ENCODE peak calls at places on chromosomes 1 and 21, in eight cellular contexts. E is astrocyte of the cerebellum, F is NCI-H1417, B is GF-D8, U is body of pancreas, N is nephron progenitor cell, R is AG10803, Z is HCT116. V is an unnamed sample.

GRCh38 chr1:220700591-220701179 is 10.5 kb downstream of the C1orf115 start:
- DNase-seq in E (no peak), F (no peak), B (no peak), U (no peak), N (no peak), R (no peak), Z (no peak), V (no peak)

GRCh38 chr1:217472915-217473314 is 158.0 kb downstream of the GPATCH2 start:
- DNase-seq in E (no peak), F (no peak), B (no peak), U (no peak), N (no peak), R (no peak), Z (no peak), V (no peak)

GRCh38 chr1:235513495-235514366 is 9.5 kb upstream of the B3GALNT2 start:
- DNase-seq in E (peak; percentile 62), F (peak; percentile 69), B (no peak), U (peak; percentile 24), N (peak; percentile 50), R (peak; percentile 74), Z (peak; percentile 59), V (peak; percentile 48)

GRCh38 chr1:179809506-179810366 is 66.6 kb downstream of the FAM163A start:
- DNase-seq in E (no peak), F (peak; percentile 91), B (no peak), U (peak; percentile 65), N (peak; percentile 76), R (peak; percentile 63), Z (peak; percentile 56), V (no peak)

GRCh38 chr1:201827321-201828281 is 1.4 kb upstream of the IPO9 start:
- DNase-seq in E (no peak), F (no peak), B (no peak), U (no peak), N (no peak), R (peak; percentile 20), Z (no peak), V (no peak)

GRCh38 chr1:6544831-6545230 is 9.5 kb downstream of the NOL9 start:
- DNase-seq in E (peak; percentile 50), F (no peak), B (no peak), U (no peak), N (no peak), R (no peak), Z (no peak), V (no peak)

GRCh38 chr1:24111998-24112380 is at the start of gene MYOM3:
- DNase-seq in E (no peak), F (no peak), B (no peak), U (no peak), N (peak; percentile 38), R (peak; percentile 20), Z (no peak), V (no peak)

GRCh38 chr1:231628207-231628876 is 1.8 kb downstream of the DISC1 start:
- DNase-seq in E (no peak), F (no peak), B (no peak), U (no peak), N (no peak), R (peak; percentile 45), Z (no peak), V (no peak)

GRCh38 chr1:205515781-205516253 is 11.3 kb downstream of the CDK18 start:
- DNase-seq in E (no peak), F (no peak), B (no peak), U (peak; percentile 27), N (no peak), R (peak; percentile 42), Z (no peak), V (no peak)

GRCh38 chr1:194347184-194347583 is 1160.8 kb upstream of the B3GALT2 start:
- DNase-seq in E (no peak), F (no peak), B (no peak), U (no peak), N (no peak), R (no peak), Z (no peak), V (no peak)

GRCh38 chr1:87795615-87796337 is 467.1 kb downstream of the LMO4 start:
- DNase-seq in E (no peak), F (no peak), B (no peak), U (peak; percentile 52), N (no peak), R (no peak), Z (no peak), V (no peak)

GRCh38 chr1:21024918-21025317 is 151.8 kb downstream of the EIF4G3 start:
- DNase-seq in E (no peak), F (peak; percentile 4), B (no peak), U (no peak), N (no peak), R (no peak), Z (no peak), V (no peak)

GRCh38 chr1:25185934-25186333 is 46.4 kb downstream of the SYF2 start:
- DNase-seq in E (no peak), F (no peak), B (no peak), U (no peak), N (no peak), R (no peak), Z (no peak), V (no peak)

GRCh38 chr1:245008761-245009160 is 144.4 kb upstream of the HNRNPU start:
- DNase-seq in E (no peak), F (no peak), B (no peak), U (no peak), N (no peak), R (peak; percentile 9), Z (no peak), V (no peak)

GRCh38 chr1:232176222-232176621 is 453.7 kb downstream of the SIPA1L2 start:
- DNase-seq in E (no peak), F (no peak), B (no peak), U (no peak), N (no peak), R (no peak), Z (no peak), V (no peak)

GRCh38 chr1:76330993-76331603 is 256.6 kb downstream of the ST6GALNAC3 start:
- DNase-seq in E (peak; percentile 69), F (peak; percentile 64), B (no peak), U (peak; percentile 41), N (peak; percentile 37), R (peak; percentile 79), Z (peak; percentile 63), V (peak; percentile 28)

GRCh38 chr1:225480825-225481434 is 53.1 kb upstream of the LBR start:
- DNase-seq in E (no peak), F (peak; percentile 48), B (no peak), U (peak; percentile 86), N (peak; percentile 67), R (no peak), Z (peak; percentile 38), V (no peak)

GRCh38 chr1:86913399-86913895 is 479 bp downstream of the SELENOF start:
- DNase-seq in E (peak; percentile 18), F (peak; percentile 52), B (peak; percentile 9), U (peak; percentile 40), N (peak; percentile 21), R (peak; percentile 51), Z (no peak), V (peak; percentile 67)

GRCh38 chr1:160108888-160109662 is 6.5 kb upstream of the ATP1A2 start:
- DNase-seq in E (peak; percentile 31), F (no peak), B (no peak), U (peak; percentile 44), N (peak; percentile 41), R (peak; percentile 66), Z (peak; percentile 69), V (no peak)

GRCh38 chr1:52727956-52728656 is 1.9 kb downstream of the ZYG11B start:
- DNase-seq in E (no peak), F (no peak), B (no peak), U (no peak), N (no peak), R (no peak), Z (no peak), V (no peak)

GRCh38 chr21:34545079-34545884 is 33.3 kb upstream of the KCNE1 start:
- DNase-seq in E (peak; percentile 42), F (no peak), B (peak; percentile 72), U (peak; percentile 43), N (no peak), R (peak; percentile 92), Z (peak; percentile 40), V (peak; percentile 82)

GRCh38 chr1:89808429-89809117 is 12.3 kb upstream of the LRRC8D start:
- DNase-seq in E (no peak), F (no peak), B (no peak), U (no peak), N (no peak), R (peak; percentile 63), Z (no peak), V (no peak)

GRCh38 chr1:178513278-178513983 is 522 bp downstream of the TEX35 start:
- DNase-seq in E (no peak), F (peak; percentile 65), B (no peak), U (no peak), N (no peak), R (peak; percentile 52), Z (no peak), V (no peak)

GRCh38 chr1:234720709-234721436 is 110.9 kb upstream of the IRF2BP2 start:
- DNase-seq in E (no peak), F (no peak), B (no peak), U (no peak), N (no peak), R (peak; percentile 66), Z (no peak), V (no peak)

GRCh38 chr1:231807498-231807897 is 180.9 kb downstream of the DISC1 start:
- DNase-seq in E (no peak), F (no peak), B (no peak), U (no peak), N (no peak), R (no peak), Z (no peak), V (no peak)

GRCh38 chr1:47444578-47445465 is 7.0 kb downstream of the FOXD2 start:
- DNase-seq in E (no peak), F (no peak), B (no peak), U (peak; percentile 24), N (peak; percentile 68), R (no peak), Z (no peak), V (peak; percentile 12)

GRCh38 chr1:172167801-172168596 is 252.5 kb upstream of the C1orf105 start:
- DNase-seq in E (peak; percentile 94), F (no peak), B (no peak), U (peak; percentile 6), N (no peak), R (peak; percentile 94), Z (no peak), V (no peak)

GRCh38 chr1:203117611-203118575 is 9.6 kb upstream of the ADORA1 start:
- DNase-seq in E (peak; percentile 29), F (peak; percentile 79), B (no peak), U (peak; percentile 82), N (peak; percentile 92), R (peak; percentile 48), Z (peak; percentile 52), V (no peak)

GRCh38 chr1:178693368-178693767 is 31.7 kb upstream of the RALGPS2 start:
- DNase-seq in E (no peak), F (no peak), B (no peak), U (no peak), N (peak; percentile 15), R (no peak), Z (peak; percentile 21), V (no peak)

GRCh38 chr21:42096593-42096992 is 25.5 kb downstream of the UMODL1 start:
- DNase-seq in E (no peak), F (no peak), B (no peak), U (no peak), N (no peak), R (no peak), Z (no peak), V (no peak)

GRCh38 chr1:234599617-234600417 is 10.2 kb downstream of the IRF2BP2 start:
- DNase-seq in E (peak; percentile 65), F (peak; percentile 80), B (peak; percentile 93), U (peak; percentile 93), N (peak; percentile 90), R (peak; percentile 80), Z (peak; percentile 51), V (peak; percentile 77)

GRCh38 chr1:91584866-91585265 is 84.2 kb downstream of the CDC7 start:
- DNase-seq in E (no peak), F (no peak), B (no peak), U (no peak), N (no peak), R (no peak), Z (no peak), V (no peak)

GRCh38 chr21:45305831-45306230 is 18.1 kb upstream of the POFUT2 start:
- DNase-seq in E (no peak), F (no peak), B (no peak), U (peak; percentile 63), N (no peak), R (no peak), Z (no peak), V (no peak)

GRCh38 chr1:219155140-219155539 is 18.5 kb upstream of the LYPLAL1 start:
- DNase-seq in E (no peak), F (no peak), B (no peak), U (no peak), N (no peak), R (peak; percentile 40), Z (no peak), V (no peak)